ENCODE peak calls at places on chromosomes 7 and 10, in seven cellular contexts. One of them, this sample, is unnamed.

GRCh38 chr10:24238527-24239247 is 29.7 kb downstream of the KIAA1217 start:
- DNase-seq in thoracic aorta: no peak
- DNase-seq in OCI-LY7: no peak
- DNase-seq in WERI-Rb-1: no peak
- DNase-seq in endothelial cell of umbilical vein: no peak
- DNase-seq in AG04450: no peak
- DNase-seq in A549: no peak
- DNase-seq in this sample: no peak

GRCh38 chr10:4194231-4194630 is 409.2 kb upstream of the KLF6 start:
- DNase-seq in thoracic aorta: no peak
- DNase-seq in OCI-LY7: no peak
- DNase-seq in WERI-Rb-1: no peak
- DNase-seq in endothelial cell of umbilical vein: no peak
- DNase-seq in AG04450: no peak
- DNase-seq in A549: no peak
- DNase-seq in this sample: no peak

GRCh38 chr10:111482074-111482350 is 405.2 kb downstream of the ADRA2A start:
- DNase-seq in thoracic aorta: no peak
- DNase-seq in OCI-LY7: no peak
- DNase-seq in WERI-Rb-1: peak
- DNase-seq in endothelial cell of umbilical vein: no peak
- DNase-seq in AG04450: no peak
- DNase-seq in A549: no peak
- DNase-seq in this sample: no peak

GRCh38 chr10:5343561-5343960 is 21.2 kb upstream of the UCN3 start:
- DNase-seq in thoracic aorta: no peak
- DNase-seq in OCI-LY7: no peak
- DNase-seq in WERI-Rb-1: no peak
- DNase-seq in endothelial cell of umbilical vein: no peak
- DNase-seq in AG04450: no peak
- DNase-seq in A549: no peak
- DNase-seq in this sample: no peak

GRCh38 chr7:12866237-12866636 is 178.8 kb downstream of the ARL4A start:
- DNase-seq in thoracic aorta: no peak
- DNase-seq in OCI-LY7: no peak
- DNase-seq in WERI-Rb-1: no peak
- DNase-seq in endothelial cell of umbilical vein: peak
- DNase-seq in AG04450: no peak
- DNase-seq in A549: no peak
- DNase-seq in this sample: no peak

GRCh38 chr10:96606946-96607345 is 20.1 kb upstream of the TM9SF3 start:
- DNase-seq in thoracic aorta: no peak
- DNase-seq in OCI-LY7: no peak
- DNase-seq in WERI-Rb-1: no peak
- DNase-seq in endothelial cell of umbilical vein: no peak
- DNase-seq in AG04450: no peak
- DNase-seq in A549: no peak
- DNase-seq in this sample: no peak

GRCh38 chr10:22226599-22226998 is 8.8 kb upstream of the EBLN1 start:
- DNase-seq in thoracic aorta: no peak
- DNase-seq in OCI-LY7: no peak
- DNase-seq in WERI-Rb-1: no peak
- DNase-seq in endothelial cell of umbilical vein: no peak
- DNase-seq in AG04450: no peak
- DNase-seq in A549: no peak
- DNase-seq in this sample: no peak

GRCh38 chr7:108204281-108204796 is 74.2 kb upstream of the LAMB4 start:
- DNase-seq in thoracic aorta: no peak
- DNase-seq in OCI-LY7: no peak
- DNase-seq in WERI-Rb-1: no peak
- DNase-seq in endothelial cell of umbilical vein: no peak
- DNase-seq in AG04450: no peak
- DNase-seq in A549: no peak
- DNase-seq in this sample: no peak

GRCh38 chr10:3424102-3424803 is 251.7 kb upstream of the PITRM1 start:
- DNase-seq in thoracic aorta: no peak
- DNase-seq in OCI-LY7: no peak
- DNase-seq in WERI-Rb-1: no peak
- DNase-seq in endothelial cell of umbilical vein: peak
- DNase-seq in AG04450: no peak
- DNase-seq in A549: no peak
- DNase-seq in this sample: peak

GRCh38 chr10:15672469-15672868 is 47.3 kb downstream of the ITGA8 start:
- DNase-seq in thoracic aorta: no peak
- DNase-seq in OCI-LY7: no peak
- DNase-seq in WERI-Rb-1: no peak
- DNase-seq in endothelial cell of umbilical vein: peak
- DNase-seq in AG04450: no peak
- DNase-seq in A549: no peak
- DNase-seq in this sample: no peak

GRCh38 chr10:77699080-77699645 is 61.6 kb upstream of the KCNMA1 start:
- DNase-seq in thoracic aorta: no peak
- DNase-seq in OCI-LY7: no peak
- DNase-seq in WERI-Rb-1: no peak
- DNase-seq in endothelial cell of umbilical vein: no peak
- DNase-seq in AG04450: no peak
- DNase-seq in A549: no peak
- DNase-seq in this sample: no peak

GRCh38 chr10:71782917-71783490 is 9.7 kb upstream of the VSIR start:
- DNase-seq in thoracic aorta: no peak
- DNase-seq in OCI-LY7: no peak
- DNase-seq in WERI-Rb-1: no peak
- DNase-seq in endothelial cell of umbilical vein: no peak
- DNase-seq in AG04450: no peak
- DNase-seq in A549: no peak
- DNase-seq in this sample: peak

GRCh38 chr7:1410992-1411391 is 48.3 kb downstream of the MICALL2 start:
- DNase-seq in thoracic aorta: no peak
- DNase-seq in OCI-LY7: no peak
- DNase-seq in WERI-Rb-1: peak
- DNase-seq in endothelial cell of umbilical vein: no peak
- DNase-seq in AG04450: no peak
- DNase-seq in A549: no peak
- DNase-seq in this sample: no peak

GRCh38 chr10:47319798-47320197 is 2.5 kb upstream of the GDF2 start:
- DNase-seq in thoracic aorta: no peak
- DNase-seq in OCI-LY7: no peak
- DNase-seq in WERI-Rb-1: no peak
- DNase-seq in endothelial cell of umbilical vein: no peak
- DNase-seq in AG04450: no peak
- DNase-seq in A549: no peak
- DNase-seq in this sample: no peak

GRCh38 chr7:16850772-16851466 is 30.9 kb downstream of the AGR3 start:
- DNase-seq in thoracic aorta: no peak
- DNase-seq in OCI-LY7: no peak
- DNase-seq in WERI-Rb-1: no peak
- DNase-seq in endothelial cell of umbilical vein: no peak
- DNase-seq in AG04450: no peak
- DNase-seq in A549: no peak
- DNase-seq in this sample: no peak

GRCh38 chr7:68224041-68224534 is 1227.5 kb downstream of the TYW1 start:
- DNase-seq in thoracic aorta: no peak
- DNase-seq in OCI-LY7: no peak
- DNase-seq in WERI-Rb-1: no peak
- DNase-seq in endothelial cell of umbilical vein: no peak
- DNase-seq in AG04450: no peak
- DNase-seq in A549: no peak
- DNase-seq in this sample: no peak

DNA sequence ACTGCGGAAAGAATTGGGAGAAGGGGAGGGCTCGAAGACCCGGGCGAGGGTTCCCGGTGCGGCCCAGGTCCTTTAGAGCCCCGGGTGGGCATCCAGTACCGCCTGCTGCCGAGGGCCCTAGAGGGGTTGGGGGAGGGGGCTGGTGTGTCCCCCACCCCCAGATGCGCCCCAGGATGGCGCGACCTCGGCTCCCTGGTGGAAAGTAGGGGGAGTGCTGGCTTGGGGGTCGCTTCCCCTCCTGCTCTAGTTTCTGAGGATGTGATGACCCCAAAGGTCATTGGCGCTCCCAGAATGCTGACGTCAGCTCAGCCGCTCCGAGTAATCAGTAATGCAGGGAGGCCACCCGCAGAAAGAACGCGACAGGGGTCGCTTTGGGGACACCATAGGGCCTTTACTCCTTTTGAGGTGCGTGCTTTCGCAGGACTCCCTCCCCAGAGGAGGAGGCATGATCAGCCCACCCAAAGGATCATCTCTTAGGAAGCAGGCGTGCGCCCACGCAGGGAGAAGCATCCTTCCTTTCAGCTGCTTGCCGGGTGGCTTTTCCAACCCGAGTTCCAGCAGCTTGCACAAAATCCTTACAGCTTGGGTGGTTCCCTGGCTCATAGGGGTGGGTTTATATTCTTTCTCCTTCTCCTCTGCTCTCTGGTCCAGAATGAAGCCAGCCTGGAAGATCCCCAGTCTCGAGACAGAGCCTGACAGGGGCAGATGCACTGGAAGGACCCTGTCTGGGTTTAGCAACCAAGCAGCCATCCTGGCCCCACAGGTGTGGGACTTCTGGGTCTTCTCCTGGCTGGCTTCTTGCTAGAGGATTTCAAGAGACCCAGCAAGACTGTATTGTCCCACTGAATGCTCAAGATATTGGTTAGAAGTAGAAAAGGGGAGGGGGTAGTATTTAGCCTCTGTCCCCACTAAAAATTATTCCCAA is 1.3 kb upstream of the PRKAG2 start:
- DNase-seq in thoracic aorta: no peak
- DNase-seq in OCI-LY7: no peak
- DNase-seq in WERI-Rb-1: no peak
- DNase-seq in endothelial cell of umbilical vein: no peak
- DNase-seq in AG04450: no peak
- DNase-seq in A549: no peak
- DNase-seq in this sample: no peak
- H3K4me3 ChIP-seq in thoracic aorta: peak
- H3K4me3 ChIP-seq in OCI-LY7: no peak
- H3K4me3 ChIP-seq in WERI-Rb-1: no peak
- H3K4me3 ChIP-seq in endothelial cell of umbilical vein: no peak
- H3K4me3 ChIP-seq in AG04450: no peak
- H3K4me3 ChIP-seq in A549: peak
- H3K4me3 ChIP-seq in this sample: peak

GRCh38 chr7:98569606-98570337 is 47.3 kb upstream of the NPTX2 start:
- DNase-seq in thoracic aorta: no peak
- DNase-seq in OCI-LY7: no peak
- DNase-seq in WERI-Rb-1: no peak
- DNase-seq in endothelial cell of umbilical vein: no peak
- DNase-seq in AG04450: no peak
- DNase-seq in A549: no peak
- DNase-seq in this sample: peak

GRCh38 chr7:98571006-98571405 is 46.1 kb upstream of the NPTX2 start:
- DNase-seq in thoracic aorta: no peak
- DNase-seq in OCI-LY7: no peak
- DNase-seq in WERI-Rb-1: no peak
- DNase-seq in endothelial cell of umbilical vein: no peak
- DNase-seq in AG04450: no peak
- DNase-seq in A549: no peak
- DNase-seq in this sample: no peak

GRCh38 chr7:98567979-98568378 is 49.1 kb upstream of the NPTX2 start:
- DNase-seq in thoracic aorta: no peak
- DNase-seq in OCI-LY7: no peak
- DNase-seq in WERI-Rb-1: no peak
- DNase-seq in endothelial cell of umbilical vein: no peak
- DNase-seq in AG04450: no peak
- DNase-seq in A549: no peak
- DNase-seq in this sample: no peak

GRCh38 chr7:98571986-98572385 is 45.1 kb upstream of the NPTX2 start:
- DNase-seq in thoracic aorta: no peak
- DNase-seq in OCI-LY7: no peak
- DNase-seq in WERI-Rb-1: no peak
- DNase-seq in endothelial cell of umbilical vein: no peak
- DNase-seq in AG04450: no peak
- DNase-seq in A549: no peak
- DNase-seq in this sample: no peak

GRCh38 chr7:98568891-98569290 is 48.2 kb upstream of the NPTX2 start:
- DNase-seq in thoracic aorta: no peak
- DNase-seq in OCI-LY7: no peak
- DNase-seq in WERI-Rb-1: no peak
- DNase-seq in endothelial cell of umbilical vein: no peak
- DNase-seq in AG04450: no peak
- DNase-seq in A549: no peak
- DNase-seq in this sample: no peak
- H3K27ac ChIP-seq in thoracic aorta: no peak
- H3K27ac ChIP-seq in OCI-LY7: no peak
- H3K27ac ChIP-seq in WERI-Rb-1: no peak
- H3K27ac ChIP-seq in endothelial cell of umbilical vein: no peak
- H3K27ac ChIP-seq in AG04450: no peak
- H3K27ac ChIP-seq in A549: no peak
- H3K27ac ChIP-seq in this sample: peak

DNA sequence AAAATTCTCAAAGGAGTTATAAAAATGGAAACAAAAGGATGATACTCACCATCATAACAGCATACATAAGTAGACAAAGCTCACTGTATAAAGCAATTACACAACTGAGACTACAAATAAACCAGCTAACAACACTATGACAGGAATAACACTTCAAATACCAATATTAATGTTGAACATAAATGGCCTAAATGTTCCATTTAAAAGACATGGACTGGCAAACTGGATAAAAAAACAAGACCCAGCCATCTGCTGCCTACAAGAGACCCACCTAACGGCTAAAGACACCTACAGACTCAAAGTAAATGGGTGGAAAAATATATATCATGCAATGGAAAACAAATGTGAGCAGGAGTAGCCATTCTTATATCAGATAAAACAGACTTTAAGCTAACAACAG is 69.2 kb upstream of the DDC start:
- DNase-seq in thoracic aorta: no peak
- DNase-seq in OCI-LY7: no peak
- DNase-seq in WERI-Rb-1: no peak
- DNase-seq in endothelial cell of umbilical vein: no peak
- DNase-seq in AG04450: no peak
- DNase-seq in A549: no peak
- DNase-seq in this sample: no peak
- TF ChIP-seq CTCF in thoracic aorta: no peak
- TF ChIP-seq CTCF in OCI-LY7: no peak
- TF ChIP-seq CTCF in WERI-Rb-1: no peak
- TF ChIP-seq CTCF in endothelial cell of umbilical vein: no peak
- TF ChIP-seq CTCF in AG04450: no peak
- TF ChIP-seq CTCF in A549: no peak
- TF ChIP-seq CTCF in this sample: no peak

DNA sequence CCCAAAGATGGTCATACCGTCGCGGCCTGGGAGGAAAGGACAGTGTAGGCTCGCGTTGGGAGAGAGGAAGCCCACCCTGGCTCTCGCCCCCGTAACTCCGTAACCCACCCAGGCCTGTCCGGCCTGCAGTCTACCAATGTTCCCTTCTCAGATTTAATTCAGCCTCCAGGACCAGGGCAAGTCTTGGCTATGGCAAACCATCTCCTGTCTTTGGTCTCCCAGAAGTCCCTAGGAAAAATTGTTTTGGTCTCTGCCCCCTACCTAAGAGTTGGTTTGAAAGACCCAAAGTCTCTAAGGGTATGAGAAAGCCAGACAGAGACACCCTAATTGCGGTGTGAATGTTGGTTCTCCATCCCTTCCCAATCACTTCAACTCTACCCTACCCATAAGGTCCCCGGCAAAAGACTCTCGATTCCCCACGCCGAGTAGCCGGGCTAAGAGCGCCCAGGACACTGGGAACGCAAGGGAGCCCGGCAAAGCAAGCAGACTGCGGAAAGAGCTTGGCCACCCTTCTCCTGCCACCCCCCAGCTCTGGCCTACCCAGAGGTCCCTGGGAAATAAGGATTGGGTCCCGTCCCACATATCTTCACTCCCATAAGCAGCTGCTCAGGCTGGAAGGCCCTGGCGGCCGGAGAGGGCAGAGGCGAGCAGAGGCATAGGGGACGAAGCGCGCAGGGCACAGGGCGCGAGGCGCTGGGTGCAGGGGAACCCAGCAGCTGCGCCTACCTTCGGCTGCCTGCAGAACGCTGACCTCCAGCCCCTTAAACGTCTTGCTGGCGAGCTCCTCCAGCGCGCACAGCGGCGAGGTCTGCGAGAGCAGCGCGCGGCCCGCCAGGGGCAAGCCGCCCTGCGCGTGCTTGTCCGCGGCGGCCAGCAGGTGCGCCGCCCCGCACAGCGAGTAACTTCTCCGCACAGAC is 1.2 kb downstream of the LBX1 start:
- DNase-seq in thoracic aorta: no peak
- DNase-seq in OCI-LY7: no peak
- DNase-seq in WERI-Rb-1: peak
- DNase-seq in endothelial cell of umbilical vein: no peak
- DNase-seq in AG04450: no peak
- DNase-seq in A549: peak
- DNase-seq in this sample: no peak
- H3K4me3 ChIP-seq in thoracic aorta: peak
- H3K4me3 ChIP-seq in OCI-LY7: no peak
- H3K4me3 ChIP-seq in WERI-Rb-1: peak
- H3K4me3 ChIP-seq in endothelial cell of umbilical vein: no peak
- H3K4me3 ChIP-seq in AG04450: no peak
- H3K4me3 ChIP-seq in A549: peak
- H3K4me3 ChIP-seq in this sample: peak

This sample was measured in left ventricle myocardium inferior.